ENCODE peak calls at places on chromosomes 2 and 18, in five cellular contexts. B is activated CD8-positive, alpha-beta T cell treated with anti-CD3 and anti-CD28 coated beads for 36 hours; H is effector memory CD8-positive, alpha-beta T cell; J is A549; K is naive thymus-derived CD8-positive, alpha-beta T cell. X is an unnamed sample.

GRCh38 chr2:216679658-216680024 is 15.7 kb downstream of the IGFBP5 start:
- ATAC-seq in B (no peak), H (no peak), J (no peak), K (no peak), X (no peak)

GRCh38 chr18:43525149-43525548 is 247.9 kb upstream of the SYT4 start:
- ATAC-seq in B (no peak), H (no peak), J (no peak), K (no peak), X (no peak)

GRCh38 chr2:188811522-188811921 is 162.7 kb upstream of the COL3A1 start:
- ATAC-seq in B (no peak), H (no peak), J (no peak), K (peak), X (no peak)

GRCh38 chr2:148674063-148675020 is 29.8 kb downstream of the EPC2 start:
- ATAC-seq in B (peak), H (peak), J (peak), K (peak), X (peak)

GRCh38 chr2:176096986-176097819 is 2.4 kb upstream of the HOXD12 start:
- ATAC-seq in B (peak), H (peak), J (peak), K (peak), X (peak)

GRCh38 chr2:132577693-132578092 is 92.3 kb downstream of the LYPD1 start:
- ATAC-seq in B (no peak), H (no peak), J (no peak), K (no peak), X (no peak)

GRCh38 chr2:21372654-21373053 is 248.9 kb downstream of the TDRD15 start:
- ATAC-seq in B (no peak), H (no peak), J (no peak), K (no peak), X (no peak)

GRCh38 chr2:233365861-233366520 is 11.7 kb downstream of the DGKD start:
- ATAC-seq in B (no peak), H (no peak), J (peak), K (no peak), X (no peak)

GRCh38 chr2:201358684-201359083 is 1.5 kb upstream of the FLACC1 start:
- ATAC-seq in B (peak), H (no peak), J (peak), K (no peak), X (peak)

GRCh38 chr2:155250800-155251199 is 552.3 kb downstream of the KCNJ3 start:
- ATAC-seq in B (no peak), H (no peak), J (peak), K (no peak), X (no peak)

GRCh38 chr2:239471011-239471792 is 70.4 kb upstream of the HDAC4 start:
- ATAC-seq in B (no peak), H (no peak), J (no peak), K (no peak), X (no peak)

GRCh38 chr2:64914735-64915509 is 74.3 kb upstream of the SLC1A4 start:
- ATAC-seq in B (no peak), H (no peak), J (no peak), K (no peak), X (no peak)

GRCh38 chr2:43391877-43392214 is 165.4 kb upstream of the ZFP36L2 start:
- ATAC-seq in B (no peak), H (no peak), J (no peak), K (no peak), X (no peak)